ENCODE peak calls at places on chromosomes 7 and 10, in five cellular contexts. Q is glutamatergic neuron, S is GM12865, C is fibroblast of lung, B is SK-N-SH. H is an unnamed sample.

GRCh38 chr7:135774284-135774683 is 25.7 kb upstream of the FAM180A start:
- DNase-seq in C (peak; percentile 38), S (no peak), Q (no peak), B (no peak), H (no peak)

GRCh38 chr10:593901-594457 is 95.5 kb downstream of the DIP2C start:
- DNase-seq in B (no peak), S (no peak), C (peak; percentile 86), Q (no peak), H (no peak)

GRCh38 chr10:71345720-71346119 is 26.7 kb downstream of the SLC29A3 start:
- DNase-seq in B (no peak), Q (no peak), C (no peak), S (no peak), H (no peak)

GRCh38 chr10:88281592-88282268 is 301.4 kb downstream of the RNLS start:
- DNase-seq in S (no peak), C (peak; percentile 83), B (no peak), Q (no peak), H (peak; percentile 7)

GRCh38 chr7:92158660-92159575 is 20.0 kb downstream of the LRRD1 start:
- DNase-seq in B (no peak), Q (no peak), C (peak; percentile 90), S (peak; percentile 7), H (no peak)

GRCh38 chr10:34135515-34135914 is 679.6 kb downstream of the PARD3 start:
- DNase-seq in B (no peak), S (peak; percentile 32), Q (no peak), C (no peak), H (no peak)

GRCh38 chr7:18768256-18768655 is 272.7 kb downstream of the HDAC9 start:
- DNase-seq in B (no peak), C (no peak), Q (no peak), S (no peak), H (no peak)

GRCh38 chr7:151252961-151253691 is 4.6 kb upstream of the SMARCD3 start:
- DNase-seq in C (no peak), Q (no peak), B (no peak), S (no peak), H (no peak)

GRCh38 chr10:71274901-71275796 is 43.9 kb upstream of the SLC29A3 start:
- DNase-seq in S (no peak), B (no peak), Q (no peak), C (no peak), H (no peak)

GRCh38 chr7:26397326-26397725 is 105.7 kb downstream of the SNX10 start:
- DNase-seq in C (no peak), B (peak; percentile 32), Q (no peak), S (no peak), H (no peak)

GRCh38 chr10:85570871-85571270 is 795.7 kb downstream of the GRID1 start:
- DNase-seq in B (no peak), S (no peak), C (no peak), Q (no peak), H (no peak)

GRCh38 chr7:122140918-122141317 is 3.1 kb downstream of the AASS start:
- DNase-seq in Q (no peak), C (no peak), B (no peak), S (no peak), H (no peak)

GRCh38 chr10:131928248-131929095 is 27.7 kb downstream of the PPP2R2D start:
- DNase-seq in C (no peak), B (no peak), Q (no peak), S (peak; percentile 63), H (peak; percentile 85)

GRCh38 chr7:38274493-38274892 is 1.1 kb upstream of the TARP start:
- DNase-seq in B (no peak), Q (no peak), C (peak; percentile 15), S (no peak), H (no peak)

GRCh38 chr10:133058267-133059092 is 29.2 kb upstream of the ADGRA1 start:
- DNase-seq in C (no peak), Q (no peak), S (no peak), B (no peak), H (peak; percentile 21)

GRCh38 chr10:21021231-21021630 is 124.1 kb upstream of the NEBL start:
- DNase-seq in Q (no peak), C (no peak), B (no peak), S (no peak), H (no peak)

GRCh38 chr10:21015838-21016237 is 118.7 kb upstream of the NEBL start:
- DNase-seq in S (peak; percentile 14), C (no peak), Q (no peak), B (no peak), H (peak; percentile 45)

GRCh38 chr10:21022821-21023220 is 125.7 kb upstream of the NEBL start:
- DNase-seq in Q (no peak), C (no peak), B (no peak), S (no peak), H (no peak)

GRCh38 chr10:21021843-21022594 is 124.9 kb upstream of the NEBL start:
- DNase-seq in C (no peak), B (no peak), S (peak; percentile 14), Q (no peak), H (no peak)

DNA sequence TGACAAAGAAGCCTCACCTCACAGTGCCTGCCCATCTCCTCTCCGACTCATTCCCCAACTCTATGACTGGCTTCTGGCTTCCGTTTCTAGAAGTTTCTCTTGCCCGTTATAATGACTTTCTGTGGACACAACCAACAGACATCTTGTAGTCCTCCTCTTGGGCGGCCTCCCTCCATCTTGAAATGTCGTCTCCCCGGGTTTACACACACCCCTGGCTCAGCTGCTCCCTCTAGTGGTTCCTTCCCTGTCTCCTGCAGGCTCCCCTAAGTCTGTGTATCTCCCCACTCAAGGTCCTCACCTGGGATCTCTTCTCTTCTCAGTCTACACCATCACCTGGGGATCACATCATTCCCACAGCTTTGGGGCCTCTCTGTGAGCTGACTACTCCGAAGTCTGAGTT is 123.4 kb upstream of the NEBL start:
- DNase-seq in B (peak; percentile 19), C (no peak), Q (peak; percentile 25), S (peak; percentile 82), H (peak; percentile 53)
- TF ChIP-seq CTCF in B (peak; percentile 45), C (peak; percentile 44), Q (peak; percentile 33), S (peak; percentile 70), H (peak; percentile 33)

DNA sequence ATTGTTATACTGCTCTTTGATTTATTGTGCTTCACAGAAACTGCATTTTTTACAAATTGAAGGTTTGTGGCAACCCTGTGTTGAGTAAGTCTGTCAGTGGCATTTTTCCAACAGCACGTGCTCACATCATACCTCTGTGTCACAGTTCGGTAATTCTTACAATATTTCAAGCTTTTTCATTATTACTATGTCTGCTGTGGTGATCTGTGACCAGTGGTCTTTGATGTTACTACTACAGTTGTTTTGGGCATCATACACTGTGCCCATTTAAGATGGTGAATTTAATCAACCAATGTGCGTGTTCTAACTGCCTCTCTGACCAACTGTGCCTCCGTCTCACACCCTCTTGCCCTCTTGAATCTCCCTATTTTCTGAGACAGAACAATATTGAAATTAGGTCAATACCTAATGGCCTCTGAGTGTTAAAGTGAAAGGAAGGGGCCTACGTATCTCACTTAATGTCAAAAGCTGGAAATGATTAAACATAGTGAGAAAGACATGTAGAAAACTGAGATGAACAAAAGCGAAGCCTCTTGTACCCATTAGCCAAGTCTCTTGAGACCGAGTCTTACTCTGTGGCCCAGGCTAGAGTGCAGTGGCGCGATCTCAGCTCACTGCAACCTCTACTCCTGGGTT is 20.2 kb upstream of the ASL start:
- DNase-seq in B (no peak), S (peak; percentile 67), Q (no peak), C (peak; percentile 70), H (no peak)
- TF ChIP-seq CTCF in B (no peak), S (no peak), Q (no peak), C (no peak), H (no peak)

GRCh38 chr10:30185916-30186315 is 126.5 kb upstream of the JCAD start:
- DNase-seq in C (peak; percentile 91), S (no peak), B (no peak), Q (no peak), H (no peak)

GRCh38 chr10:30184397-30185033 is 125.1 kb upstream of the JCAD start:
- DNase-seq in B (no peak), C (peak; percentile 31), Q (no peak), S (no peak), H (no peak)

GRCh38 chr10:30188101-30188500 is 128.7 kb upstream of the JCAD start:
- DNase-seq in Q (no peak), S (no peak), C (no peak), B (no peak), H (no peak)

GRCh38 chr10:30187010-30187409 is 127.6 kb upstream of the JCAD start:
- DNase-seq in Q (no peak), S (no peak), B (no peak), C (no peak), H (no peak)

GRCh38 chr10:30186371-30186875 is 127.0 kb upstream of the JCAD start:
- DNase-seq in Q (no peak), B (no peak), S (peak; percentile 47), C (no peak), H (no peak)
- TF ChIP-seq CTCF in Q (no peak), B (peak; percentile 52), S (no peak), C (peak; percentile 22), H (no peak)

DNA sequence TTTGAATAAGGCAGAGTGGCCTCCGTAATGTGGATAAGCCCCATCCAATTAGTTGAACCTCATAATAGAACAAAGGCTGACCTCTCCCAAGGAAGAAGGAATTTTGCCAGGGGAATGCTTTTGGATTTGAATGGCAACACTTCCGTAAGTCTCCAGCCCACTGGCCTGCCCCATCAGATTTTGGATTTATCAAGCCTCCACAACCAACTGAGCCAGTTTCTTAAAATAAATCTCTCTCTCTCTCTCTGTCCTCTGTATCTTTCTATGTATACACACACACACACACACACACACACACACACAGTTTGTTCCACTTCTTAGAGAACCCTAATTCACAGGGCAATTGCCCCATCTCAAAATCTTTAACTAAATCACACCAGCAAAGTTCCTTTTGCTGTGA is 100.9 kb upstream of the CAV2 start:
- DNase-seq in Q (no peak), B (no peak), C (no peak), S (no peak), H (no peak)
- TF ChIP-seq CTCF in Q (no peak), B (no peak), C (no peak), S (no peak), H (no peak)

GRCh38 chr10:113980408-113981087 is 63.1 kb upstream of the ADRB1 start:
- DNase-seq in C (no peak), S (no peak), B (no peak), Q (no peak), H (no peak)
- TF ChIP-seq CTCF in C (no peak), S (no peak), B (no peak), Q (no peak), H (no peak)

GRCh38 chr7:1813394-1814088 is 143.5 kb downstream of the ELFN1 start:
- DNase-seq in B (peak; percentile 54), S (no peak), C (no peak), Q (peak; percentile 28), H (no peak)

GRCh38 chr7:1811850-1812692 is 142.0 kb downstream of the ELFN1 start:
- DNase-seq in S (no peak), Q (no peak), B (peak; percentile 90), C (no peak), H (no peak)

GRCh38 chr7:1814089-1814811 is 144.2 kb downstream of the ELFN1 start:
- DNase-seq in C (no peak), Q (no peak), B (no peak), S (no peak), H (no peak)

GRCh38 chr7:1810961-1811849 is 141.1 kb downstream of the ELFN1 start:
- DNase-seq in C (peak; percentile 48), B (no peak), S (no peak), Q (no peak), H (no peak)

GRCh38 chr7:1812693-1813393 is 142.8 kb downstream of the ELFN1 start:
- DNase-seq in C (no peak), B (peak; percentile 95), Q (peak; percentile 79), S (no peak), H (no peak)
- TF ChIP-seq CTCF in C (no peak), B (no peak), Q (no peak), S (no peak), H (no peak)